ENCODE peak calls at places on chromosomes 16 and 17, in five cellular contexts. One of them, this sample, is unnamed.

GRCh38 chr16:81315271-81316175 is 761 bp downstream of the GAN start:
- DNase-seq in hepatocyte: peak; percentile 81
- DNase-seq in PC-9: no peak
- DNase-seq in breast epithelium: peak; percentile 60
- DNase-seq in esophagus muscularis mucosa: no peak
- DNase-seq in this sample: peak; percentile 54

GRCh38 chr17:69523252-69523861 is 108.9 kb downstream of the MAP2K6 start:
- DNase-seq in hepatocyte: peak; percentile 63
- DNase-seq in PC-9: no peak
- DNase-seq in breast epithelium: no peak
- DNase-seq in esophagus muscularis mucosa: no peak
- DNase-seq in this sample: peak; percentile 16

GRCh38 chr16:75203667-75204409 is 3.1 kb downstream of the CTRB2 start:
- DNase-seq in hepatocyte: no peak
- DNase-seq in PC-9: no peak
- DNase-seq in breast epithelium: no peak
- DNase-seq in esophagus muscularis mucosa: no peak
- DNase-seq in this sample: no peak

GRCh38 chr17:65389426-65389825 is 172.0 kb downstream of the AXIN2 start:
- DNase-seq in hepatocyte: no peak
- DNase-seq in PC-9: no peak
- DNase-seq in breast epithelium: no peak
- DNase-seq in esophagus muscularis mucosa: no peak
- DNase-seq in this sample: no peak

GRCh38 chr16:29912087-29912486 is 11.8 kb downstream of the ASPHD1 start:
- DNase-seq in hepatocyte: no peak
- DNase-seq in PC-9: no peak
- DNase-seq in breast epithelium: no peak
- DNase-seq in esophagus muscularis mucosa: no peak
- DNase-seq in this sample: no peak

GRCh38 chr17:28896884-28897768 is at the start of gene FLOT2:
- DNase-seq in hepatocyte: peak; percentile 85
- DNase-seq in PC-9: no peak
- DNase-seq in breast epithelium: peak; percentile 75
- DNase-seq in esophagus muscularis mucosa: peak; percentile 93
- DNase-seq in this sample: peak; percentile 66

GRCh38 chr17:2689411-2690164 is 22.0 kb downstream of the CLUH start:
- DNase-seq in hepatocyte: peak; percentile 23
- DNase-seq in PC-9: no peak
- DNase-seq in breast epithelium: peak; percentile 15
- DNase-seq in esophagus muscularis mucosa: peak; percentile 88
- DNase-seq in this sample: no peak

GRCh38 chr16:85759136-85759535 is 8.2 kb upstream of the C16orf74 start:
- DNase-seq in hepatocyte: no peak
- DNase-seq in PC-9: no peak
- DNase-seq in breast epithelium: no peak
- DNase-seq in esophagus muscularis mucosa: no peak
- DNase-seq in this sample: no peak

GRCh38 chr17:39264119-39264518 is 38.4 kb upstream of the STAC2 start:
- DNase-seq in hepatocyte: no peak
- DNase-seq in PC-9: no peak
- DNase-seq in breast epithelium: no peak
- DNase-seq in esophagus muscularis mucosa: no peak
- DNase-seq in this sample: no peak

GRCh38 chr16:58842156-58842555 is 108.0 kb upstream of the GOT2 start:
- DNase-seq in hepatocyte: no peak
- DNase-seq in PC-9: no peak
- DNase-seq in breast epithelium: no peak
- DNase-seq in esophagus muscularis mucosa: no peak
- DNase-seq in this sample: no peak

GRCh38 chr16:58848662-58849002 is 114.5 kb upstream of the GOT2 start:
- DNase-seq in hepatocyte: no peak
- DNase-seq in PC-9: no peak
- DNase-seq in breast epithelium: no peak
- DNase-seq in esophagus muscularis mucosa: no peak
- DNase-seq in this sample: no peak

GRCh38 chr16:58847902-58848661 is 114.0 kb upstream of the GOT2 start:
- DNase-seq in hepatocyte: no peak
- DNase-seq in PC-9: no peak
- DNase-seq in breast epithelium: no peak
- DNase-seq in esophagus muscularis mucosa: no peak
- DNase-seq in this sample: no peak

GRCh38 chr16:58842746-58843145 is 108.6 kb upstream of the GOT2 start:
- DNase-seq in hepatocyte: no peak
- DNase-seq in PC-9: no peak
- DNase-seq in breast epithelium: no peak
- DNase-seq in esophagus muscularis mucosa: no peak
- DNase-seq in this sample: no peak

DNA sequence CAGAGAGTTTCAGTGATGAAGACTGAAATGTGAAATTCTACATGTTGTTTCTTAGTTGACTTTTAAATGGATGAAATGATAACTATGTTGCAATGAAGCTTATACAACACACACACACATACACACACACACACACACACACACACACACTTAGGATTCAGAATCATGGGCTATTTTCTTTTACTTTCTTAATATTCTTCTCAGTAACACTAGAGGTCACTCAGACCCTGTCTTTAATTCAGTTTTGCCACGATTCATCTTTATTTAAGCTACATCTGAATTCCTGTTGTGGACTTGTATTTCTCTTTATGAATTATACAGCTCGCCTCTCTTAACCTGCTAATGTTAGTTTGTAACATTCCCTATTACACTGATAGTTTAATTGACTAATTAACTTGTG is 109.6 kb upstream of the GOT2 start:
- DNase-seq in hepatocyte: peak; percentile 18
- DNase-seq in PC-9: no peak
- DNase-seq in breast epithelium: no peak
- DNase-seq in esophagus muscularis mucosa: no peak
- DNase-seq in this sample: no peak
- TF ChIP-seq CTCF in hepatocyte: peak; percentile 52
- TF ChIP-seq CTCF in PC-9: peak; percentile 42
- TF ChIP-seq CTCF in breast epithelium: no peak
- TF ChIP-seq CTCF in esophagus muscularis mucosa: no peak
- TF ChIP-seq CTCF in this sample: peak; percentile 24

DNA sequence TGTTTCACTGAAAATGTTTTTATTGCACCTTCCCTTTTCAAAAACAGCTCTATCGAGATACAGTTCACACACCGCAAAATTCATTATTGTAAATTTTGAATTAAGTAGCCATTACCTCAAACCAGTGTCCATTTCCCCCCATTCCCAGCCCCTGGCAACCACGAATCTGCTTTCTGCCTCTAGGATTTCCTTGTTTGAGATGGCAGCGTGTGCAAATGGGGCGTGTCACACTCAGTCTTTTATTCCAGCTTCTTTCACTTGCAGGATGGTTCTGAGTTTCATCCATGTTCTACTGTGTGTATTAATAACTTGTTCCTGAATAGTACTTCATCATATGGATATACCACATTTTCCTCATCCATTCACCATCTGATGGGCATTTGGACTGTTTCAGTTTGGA is 14.8 kb downstream of the ACSF3 start:
- DNase-seq in hepatocyte: no peak
- DNase-seq in PC-9: no peak
- DNase-seq in breast epithelium: no peak
- DNase-seq in esophagus muscularis mucosa: no peak
- DNase-seq in this sample: no peak
- H3K36me3 ChIP-seq in hepatocyte: no peaks in the 10 kb centered on the region
- H3K36me3 ChIP-seq in PC-9: no peaks in the 10 kb centered on the region
- H3K36me3 ChIP-seq in breast epithelium: no peaks in the 10 kb centered on the region
- H3K36me3 ChIP-seq in esophagus muscularis mucosa: peaks cover 21% of the 10 kb centered on the region
- H3K36me3 ChIP-seq in this sample: peaks cover 50% of the 10 kb centered on the region

DNA sequence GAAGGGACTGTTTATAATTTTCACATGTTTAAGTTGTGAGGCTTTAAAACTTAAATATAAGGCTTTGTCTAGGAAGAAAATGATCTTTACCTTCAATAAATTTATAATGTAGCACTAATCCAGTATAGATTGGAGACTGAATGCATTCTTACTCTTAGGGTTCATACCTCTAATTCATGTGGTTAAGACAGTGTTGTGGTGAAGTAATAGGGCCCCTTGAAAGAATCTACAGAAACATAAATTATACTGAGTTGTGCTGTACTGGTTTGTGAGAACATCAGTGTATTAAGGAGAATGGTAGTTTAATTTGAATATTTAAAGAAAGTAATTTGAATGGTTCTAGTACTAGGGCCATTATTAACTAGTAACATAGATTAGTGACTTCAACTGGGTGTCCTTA is 13.7 kb downstream of the HAPSTR1 start:
- DNase-seq in hepatocyte: no peak
- DNase-seq in PC-9: no peak
- DNase-seq in breast epithelium: no peak
- DNase-seq in esophagus muscularis mucosa: no peak
- DNase-seq in this sample: no peak
- H3K4me1 ChIP-seq in hepatocyte: peaks cover 26% of the 10 kb centered on the region
- H3K4me1 ChIP-seq in PC-9: peaks cover 45% of the 10 kb centered on the region
- H3K4me1 ChIP-seq in breast epithelium: peaks cover 7% of the 10 kb centered on the region
- H3K4me1 ChIP-seq in esophagus muscularis mucosa: peaks cover 99% of the 10 kb centered on the region
- H3K4me1 ChIP-seq in this sample: no peaks in the 10 kb centered on the region

GRCh38 chr16:70267516-70267915 is 15.8 kb upstream of the EXOSC6 start:
- DNase-seq in hepatocyte: peak; percentile 53
- DNase-seq in PC-9: no peak
- DNase-seq in breast epithelium: no peak
- DNase-seq in esophagus muscularis mucosa: no peak
- DNase-seq in this sample: peak; percentile 54
- TF ChIP-seq CTCF in hepatocyte: peak; percentile 42
- TF ChIP-seq CTCF in PC-9: peak; percentile 65
- TF ChIP-seq CTCF in breast epithelium: peak; percentile 31
- TF ChIP-seq CTCF in esophagus muscularis mucosa: peak; percentile 27
- TF ChIP-seq CTCF in this sample: peak; percentile 77

DNA sequence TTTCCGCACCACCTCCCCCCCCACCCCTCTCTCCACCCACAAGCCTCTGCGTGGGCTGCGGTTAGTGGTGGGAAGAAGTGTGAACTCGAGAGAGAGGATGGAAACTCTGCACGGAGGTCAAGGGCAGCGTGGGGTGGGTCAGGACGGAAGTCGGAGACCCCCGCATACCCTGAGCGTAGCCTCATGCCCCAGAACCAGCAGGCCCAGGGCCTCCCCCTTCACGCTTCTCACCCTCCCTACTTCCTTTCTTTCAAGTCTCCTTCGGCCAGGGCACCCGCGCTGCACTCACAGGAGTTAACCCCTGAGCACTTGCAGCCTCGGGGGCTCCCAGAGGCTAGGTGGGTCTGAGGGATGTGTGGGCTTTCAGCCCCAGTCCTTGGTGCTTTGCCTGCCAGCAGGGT is 9.2 kb downstream of the TBKBP1 start:
- DNase-seq in hepatocyte: no peak
- DNase-seq in PC-9: no peak
- DNase-seq in breast epithelium: no peak
- DNase-seq in esophagus muscularis mucosa: no peak
- DNase-seq in this sample: no peak
- H3K36me3 ChIP-seq in hepatocyte: no peaks in the 10 kb centered on the region
- H3K36me3 ChIP-seq in PC-9: no peaks in the 10 kb centered on the region
- H3K36me3 ChIP-seq in breast epithelium: no peaks in the 10 kb centered on the region
- H3K36me3 ChIP-seq in esophagus muscularis mucosa: peaks cover 8% of the 10 kb centered on the region
- H3K36me3 ChIP-seq in this sample: peaks cover 10% of the 10 kb centered on the region

GRCh38 chr16:24826096-24826690 is 19.6 kb upstream of the SLC5A11 start:
- DNase-seq in hepatocyte: no peak
- DNase-seq in PC-9: no peak
- DNase-seq in breast epithelium: no peak
- DNase-seq in esophagus muscularis mucosa: no peak
- DNase-seq in this sample: no peak

GRCh38 chr16:24829153-24829552 is 16.6 kb upstream of the SLC5A11 start:
- DNase-seq in hepatocyte: no peak
- DNase-seq in PC-9: no peak
- DNase-seq in breast epithelium: no peak
- DNase-seq in esophagus muscularis mucosa: no peak
- DNase-seq in this sample: no peak

GRCh38 chr16:24822974-24823373 is 22.8 kb upstream of the SLC5A11 start:
- DNase-seq in hepatocyte: no peak
- DNase-seq in PC-9: no peak
- DNase-seq in breast epithelium: no peak
- DNase-seq in esophagus muscularis mucosa: no peak
- DNase-seq in this sample: no peak

GRCh38 chr16:24825696-24826095 is 20.1 kb upstream of the SLC5A11 start:
- DNase-seq in hepatocyte: no peak
- DNase-seq in PC-9: no peak
- DNase-seq in breast epithelium: no peak
- DNase-seq in esophagus muscularis mucosa: no peak
- DNase-seq in this sample: no peak

DNA sequence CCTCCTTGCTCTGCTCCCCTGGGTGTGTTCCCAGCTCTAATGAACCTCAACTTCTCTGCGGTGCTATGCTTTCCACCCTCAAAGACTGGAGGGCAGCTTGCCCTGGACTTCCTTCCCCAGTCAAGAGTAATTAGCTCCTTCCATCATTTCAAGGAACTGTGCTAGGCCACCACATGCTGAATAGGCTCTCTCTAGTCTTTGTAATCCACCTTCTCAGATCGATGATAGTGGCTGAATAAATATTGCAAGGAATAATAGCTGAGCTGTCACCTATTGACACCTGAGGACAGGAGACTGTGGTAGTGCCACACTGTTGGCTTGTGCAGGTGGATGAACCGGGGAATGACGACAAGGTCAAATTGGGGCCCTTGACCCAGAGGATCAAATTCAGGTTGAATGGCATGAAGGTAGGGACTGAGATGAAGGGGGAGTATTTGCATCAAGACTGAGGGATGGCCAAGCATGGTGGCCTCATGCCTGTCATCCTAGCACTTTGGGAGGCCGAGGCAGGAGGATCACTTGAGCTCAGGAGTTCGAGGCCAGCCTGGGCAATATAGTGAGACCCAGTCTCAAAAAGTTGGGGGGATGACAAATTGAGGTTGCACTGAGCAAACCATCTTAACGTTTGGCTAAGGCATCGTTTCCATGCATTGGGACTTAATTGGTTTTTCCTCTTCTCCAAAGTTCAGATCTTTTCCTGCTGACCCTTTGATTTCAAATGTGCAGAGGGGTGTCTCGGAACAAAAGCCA is 18.8 kb upstream of the SLC5A11 start:
- DNase-seq in hepatocyte: no peak
- DNase-seq in PC-9: no peak
- DNase-seq in breast epithelium: no peak
- DNase-seq in esophagus muscularis mucosa: no peak
- DNase-seq in this sample: no peak
- H3K4me1 ChIP-seq in hepatocyte: no peaks in the 10 kb centered on the region
- H3K4me1 ChIP-seq in PC-9: no peaks in the 10 kb centered on the region
- H3K4me1 ChIP-seq in breast epithelium: no peaks in the 10 kb centered on the region
- H3K4me1 ChIP-seq in esophagus muscularis mucosa: peaks cover 4% of the 10 kb centered on the region
- H3K4me1 ChIP-seq in this sample: no peaks in the 10 kb centered on the region

GRCh38 chr16:11681977-11682654 is 13.9 kb downstream of the SNN start:
- DNase-seq in hepatocyte: no peak
- DNase-seq in PC-9: no peak
- DNase-seq in breast epithelium: no peak
- DNase-seq in esophagus muscularis mucosa: no peak
- DNase-seq in this sample: no peak

GRCh38 chr16:11681526-11681925 is 13.3 kb downstream of the SNN start:
- DNase-seq in hepatocyte: no peak
- DNase-seq in PC-9: no peak
- DNase-seq in breast epithelium: no peak
- DNase-seq in esophagus muscularis mucosa: no peak
- DNase-seq in this sample: no peak

GRCh38 chr16:11679250-11679649 is 11.0 kb downstream of the SNN start:
- DNase-seq in hepatocyte: no peak
- DNase-seq in PC-9: no peak
- DNase-seq in breast epithelium: no peak
- DNase-seq in esophagus muscularis mucosa: no peak
- DNase-seq in this sample: no peak

GRCh38 chr16:11677959-11678881 is 10.0 kb downstream of the SNN start:
- DNase-seq in hepatocyte: no peak
- DNase-seq in PC-9: no peak
- DNase-seq in breast epithelium: no peak
- DNase-seq in esophagus muscularis mucosa: no peak
- DNase-seq in this sample: no peak

GRCh38 chr16:11679941-11680911 is 12.0 kb downstream of the SNN start:
- DNase-seq in hepatocyte: no peak
- DNase-seq in PC-9: no peak
- DNase-seq in breast epithelium: no peak
- DNase-seq in esophagus muscularis mucosa: no peak
- DNase-seq in this sample: no peak
- TF ChIP-seq CTCF in hepatocyte: no peak
- TF ChIP-seq CTCF in PC-9: no peak
- TF ChIP-seq CTCF in breast epithelium: no peak
- TF ChIP-seq CTCF in esophagus muscularis mucosa: no peak
- TF ChIP-seq CTCF in this sample: no peak

This sample was measured in BE2C.